ENCODE peak calls at places on chromosomes 16 and 17, in six cellular contexts. M, Y, P, U, K and X are unnamed samples.

GRCh38 chr17:64938925-64939474 is 19.7 kb upstream of the LRRC37A3 start:
- DNase-seq in U (no peak), M (no peak), Y (peak; percentile 42), P (peak; percentile 82), K (no peak), X (no peak)

GRCh38 chr17:28396635-28397239 is 9.3 kb downstream of the SLC46A1 start:
- DNase-seq in U (no peak), P (no peak), K (no peak), Y (no peak), M (no peak), X (no peak)

GRCh38 chr17:44707755-44708400 is 587 bp upstream of the DBF4B start:
- DNase-seq in Y (no peak), M (no peak), U (no peak), P (no peak), K (no peak), X (no peak)

GRCh38 chr16:15807603-15808009 is 49.2 kb downstream of the MYH11 start:
- DNase-seq in P (no peak), Y (no peak), M (no peak), K (no peak), U (no peak), X (no peak)

GRCh38 chr17:4487820-4488716 is 10.6 kb upstream of the SPNS2 start:
- DNase-seq in U (no peak), Y (no peak), M (no peak), P (no peak), K (no peak), X (no peak)

GRCh38 chr16:84607061-84607460 is 10.8 kb downstream of the COTL1 start:
- DNase-seq in U (no peak), Y (no peak), M (no peak), K (no peak), P (no peak), X (no peak)

GRCh38 chr16:8517280-8517679 is 73.0 kb downstream of the TMEM114 start:
- DNase-seq in P (no peak), M (no peak), Y (no peak), K (no peak), U (no peak), X (no peak)

GRCh38 chr17:56167491-56167890 is 14.2 kb downstream of the ANKFN1 start:
- DNase-seq in M (no peak), P (no peak), K (no peak), Y (no peak), U (no peak), X (no peak)

GRCh38 chr16:66996983-66997358 is 8.6 kb downstream of the CES4A start:
- DNase-seq in P (no peak), M (no peak), K (no peak), Y (no peak), U (no peak), X (no peak)

GRCh38 chr17:66675991-66676371 is 158.9 kb upstream of the CACNG5 start:
- DNase-seq in K (no peak), U (no peak), P (no peak), M (no peak), Y (no peak), X (no peak)

GRCh38 chr16:89331371-89332109 is 114.0 kb downstream of the ZNF778 start:
- DNase-seq in P (peak; percentile 11), M (no peak), U (no peak), K (no peak), Y (no peak), X (no peak)